ENCODE peak calls at places on chromosome 2, in nine cellular contexts. H is myocyte; X is ascending aorta; Z is stimulated activated CD4-positive, alpha-beta T cell treated with anti-CD3 and anti-CD28 coated beads, TNF-alpha, amount 100 ng/mL, for 1 hour; W is fibroblast of lung; O is A172; P is T follicular helper cell; G is KBM-7; R is effector CD4-positive, alpha-beta T cell. U is an unnamed sample.

GRCh38 chr2:1081411-1082225 is 131.0 kb downstream of the SNTG2 start:
- DNase-seq in Z (no peak), W (peak), X (no peak), G (no peak), R (no peak), H (peak), P (no peak), O (no peak), U (no peak)

GRCh38 chr2:232419245-232420072 is 12.8 kb downstream of the ALPG start:
- DNase-seq in G (no peak), P (no peak), O (no peak), R (no peak), H (no peak), X (no peak), Z (no peak), W (no peak), U (no peak)

GRCh38 chr2:159807183-159808037 is 9.4 kb upstream of the CD302 start:
- DNase-seq in H (peak), P (no peak), O (peak), Z (no peak), G (peak), W (peak), X (no peak), R (no peak), U (no peak)

GRCh38 chr2:18518116-18519111 is 42.0 kb downstream of the RDH14 start:
- DNase-seq in G (no peak), X (no peak), Z (no peak), O (peak), P (no peak), H (peak), R (no peak), W (peak), U (no peak)

GRCh38 chr2:29014811-29015414 is 33.8 kb downstream of the TOGARAM2 start:
- DNase-seq in H (peak), P (peak), W (peak), G (peak), X (no peak), R (peak), O (peak), Z (peak), U (no peak)

GRCh38 chr2:85602476-85603234 is at the start of gene TMEM150A:
- DNase-seq in G (peak), W (peak), O (peak), H (peak), P (peak), Z (peak), R (peak), X (peak), U (peak)

GRCh38 chr2:9693138-9693520 is 62.3 kb upstream of the YWHAQ start:
- DNase-seq in W (peak), X (peak), Z (no peak), H (peak), R (no peak), O (peak), P (no peak), G (no peak), U (no peak)

GRCh38 chr2:120765911-120766757 is 30.5 kb downstream of the GLI2 start:
- DNase-seq in X (peak), W (peak), H (peak), G (no peak), P (no peak), Z (no peak), O (peak), R (no peak), U (no peak)

GRCh38 chr2:120858361-120858760 is 122.7 kb downstream of the GLI2 start:
- DNase-seq in P (no peak), H (no peak), O (no peak), G (no peak), R (no peak), X (no peak), W (no peak), Z (no peak), U (no peak)

GRCh38 chr2:240604291-240604938 is 17.9 kb downstream of the CAPN10 start:
- DNase-seq in G (no peak), Z (no peak), W (peak), H (peak), R (no peak), X (peak), P (no peak), O (peak), U (no peak)

GRCh38 chr2:240457223-240458043 is 22.0 kb downstream of the GPC1 start:
- DNase-seq in O (no peak), R (no peak), X (no peak), H (no peak), W (no peak), Z (no peak), G (no peak), P (no peak), U (no peak)

GRCh38 chr2:217650716-217651360 is 352.0 kb downstream of the TNS1 start:
- DNase-seq in W (peak), Z (no peak), R (no peak), G (peak), X (no peak), H (peak), P (no peak), O (peak), U (no peak)

GRCh38 chr2:197097578-197098366 is 171.3 kb upstream of the PGAP1 start:
- DNase-seq in G (no peak), W (peak), R (no peak), X (peak), O (peak), Z (no peak), P (no peak), H (no peak), U (no peak)

GRCh38 chr2:213490087-213490486 is 205.8 kb downstream of the SPAG16 start:
- DNase-seq in O (no peak), H (no peak), R (no peak), G (peak), Z (no peak), W (no peak), X (no peak), P (no peak), U (no peak)

GRCh38 chr2:64749446-64749845 is 95.7 kb upstream of the SERTAD2 start:
- DNase-seq in H (no peak), X (no peak), O (no peak), G (peak), W (no peak), P (no peak), Z (no peak), R (no peak), U (no peak)

GRCh38 chr2:55768991-55769390 is 75.3 kb upstream of the PNPT1 start:
- DNase-seq in R (no peak), X (no peak), H (no peak), W (peak), O (peak), G (no peak), Z (no peak), P (no peak), U (no peak)

GRCh38 chr2:200705305-200705985 is 106.3 kb upstream of the BZW1 start:
- DNase-seq in Z (no peak), P (no peak), W (peak), R (no peak), G (no peak), H (peak), X (no peak), O (no peak), U (no peak)

GRCh38 chr2:27730980-27731691 is 40.4 kb upstream of the MRPL33 start:
- DNase-seq in Z (no peak), W (no peak), G (no peak), O (no peak), P (no peak), H (no peak), R (no peak), X (no peak), U (no peak)

GRCh38 chr2:76275788-76276187 is 565.1 kb upstream of the GCFC2 start:
- DNase-seq in Z (no peak), R (no peak), G (no peak), P (no peak), H (no peak), W (no peak), O (no peak), X (no peak), U (no peak)